ENCODE peak calls at places on chromosomes 7 and 10, in seven cellular contexts. One of them, this sample, is unnamed.

GRCh38 chr7:44082541-44083207 is 344 bp upstream of the POLM start:
- DNase-seq in SJSA1: peak
- DNase-seq in ACHN: peak
- DNase-seq in cardiac muscle cell: peak
- DNase-seq in B cell: peak
- DNase-seq in SW 1271: peak
- DNase-seq in HFF-Myc: peak
- DNase-seq in this sample: peak

GRCh38 chr7:112782498-112782897 is 7.7 kb downstream of the TMEM168 start:
- DNase-seq in SJSA1: no peak
- DNase-seq in ACHN: no peak
- DNase-seq in cardiac muscle cell: peak
- DNase-seq in B cell: no peak
- DNase-seq in SW 1271: no peak
- DNase-seq in HFF-Myc: no peak
- DNase-seq in this sample: no peak

GRCh38 chr10:103295391-103296044 is 18.6 kb downstream of the INA start:
- DNase-seq in SJSA1: no peak
- DNase-seq in ACHN: no peak
- DNase-seq in cardiac muscle cell: no peak
- DNase-seq in B cell: no peak
- DNase-seq in SW 1271: no peak
- DNase-seq in HFF-Myc: no peak
- DNase-seq in this sample: no peak

GRCh38 chr7:74526780-74527179 is 73.1 kb downstream of the GTF2IRD1 start:
- DNase-seq in SJSA1: no peak
- DNase-seq in ACHN: no peak
- DNase-seq in cardiac muscle cell: no peak
- DNase-seq in B cell: no peak
- DNase-seq in SW 1271: no peak
- DNase-seq in HFF-Myc: no peak
- DNase-seq in this sample: no peak

GRCh38 chr10:9786576-9786975 is 1231.1 kb upstream of the CELF2 start:
- DNase-seq in SJSA1: no peak
- DNase-seq in ACHN: no peak
- DNase-seq in cardiac muscle cell: no peak
- DNase-seq in B cell: no peak
- DNase-seq in SW 1271: no peak
- DNase-seq in HFF-Myc: no peak
- DNase-seq in this sample: no peak

GRCh38 chr10:14658331-14659122 is 116.2 kb downstream of the FAM107B start:
- DNase-seq in SJSA1: peak
- DNase-seq in ACHN: no peak
- DNase-seq in cardiac muscle cell: no peak
- DNase-seq in B cell: no peak
- DNase-seq in SW 1271: no peak
- DNase-seq in HFF-Myc: peak
- DNase-seq in this sample: no peak

GRCh38 chr10:104689547-104689946 is 48.5 kb downstream of the SORCS3 start:
- DNase-seq in SJSA1: no peak
- DNase-seq in ACHN: no peak
- DNase-seq in cardiac muscle cell: no peak
- DNase-seq in B cell: no peak
- DNase-seq in SW 1271: no peak
- DNase-seq in HFF-Myc: no peak
- DNase-seq in this sample: no peak

GRCh38 chr10:72260588-72261322 is 13.0 kb upstream of the DDIT4 start:
- DNase-seq in SJSA1: peak
- DNase-seq in ACHN: peak
- DNase-seq in cardiac muscle cell: peak
- DNase-seq in B cell: peak
- DNase-seq in SW 1271: no peak
- DNase-seq in HFF-Myc: no peak
- DNase-seq in this sample: peak

GRCh38 chr10:84298077-84298476 is 30.3 kb upstream of the CCSER2 start:
- DNase-seq in SJSA1: no peak
- DNase-seq in ACHN: no peak
- DNase-seq in cardiac muscle cell: no peak
- DNase-seq in B cell: no peak
- DNase-seq in SW 1271: no peak
- DNase-seq in HFF-Myc: no peak
- DNase-seq in this sample: no peak

GRCh38 chr10:101941871-101942270 is 98.3 kb upstream of the KCNIP2 start:
- DNase-seq in SJSA1: no peak
- DNase-seq in ACHN: peak
- DNase-seq in cardiac muscle cell: no peak
- DNase-seq in B cell: no peak
- DNase-seq in SW 1271: no peak
- DNase-seq in HFF-Myc: no peak
- DNase-seq in this sample: no peak

GRCh38 chr7:27123021-27123476 is 7.5 kb downstream of the HOXA4 start:
- DNase-seq in SJSA1: peak
- DNase-seq in ACHN: peak
- DNase-seq in cardiac muscle cell: no peak
- DNase-seq in B cell: no peak
- DNase-seq in SW 1271: no peak
- DNase-seq in HFF-Myc: no peak
- DNase-seq in this sample: no peak

GRCh38 chr7:24328050-24328449 is 44.1 kb downstream of the NPY start:
- DNase-seq in SJSA1: no peak
- DNase-seq in ACHN: no peak
- DNase-seq in cardiac muscle cell: no peak
- DNase-seq in B cell: no peak
- DNase-seq in SW 1271: no peak
- DNase-seq in HFF-Myc: no peak
- DNase-seq in this sample: no peak

GRCh38 chr10:13100349-13101294 is 659 bp downstream of the OPTN start:
- DNase-seq in SJSA1: peak
- DNase-seq in ACHN: peak
- DNase-seq in cardiac muscle cell: no peak
- DNase-seq in B cell: no peak
- DNase-seq in SW 1271: peak
- DNase-seq in HFF-Myc: no peak
- DNase-seq in this sample: no peak

GRCh38 chr7:33739286-33739685 is 166.1 kb upstream of the BMPER start:
- DNase-seq in SJSA1: no peak
- DNase-seq in ACHN: no peak
- DNase-seq in cardiac muscle cell: no peak
- DNase-seq in B cell: no peak
- DNase-seq in SW 1271: no peak
- DNase-seq in HFF-Myc: no peak
- DNase-seq in this sample: no peak

GRCh38 chr7:43639858-43640491 is 57.1 kb downstream of the STK17A start:
- DNase-seq in SJSA1: peak
- DNase-seq in ACHN: no peak
- DNase-seq in cardiac muscle cell: peak
- DNase-seq in B cell: no peak
- DNase-seq in SW 1271: peak
- DNase-seq in HFF-Myc: no peak
- DNase-seq in this sample: no peak

GRCh38 chr10:85547460-85548023 is 819.1 kb downstream of the GRID1 start:
- DNase-seq in SJSA1: no peak
- DNase-seq in ACHN: peak
- DNase-seq in cardiac muscle cell: no peak
- DNase-seq in B cell: no peak
- DNase-seq in SW 1271: no peak
- DNase-seq in HFF-Myc: no peak
- DNase-seq in this sample: no peak

GRCh38 chr10:30022590-30022989 is 36.8 kb downstream of the JCAD start:
- DNase-seq in SJSA1: no peak
- DNase-seq in ACHN: no peak
- DNase-seq in cardiac muscle cell: no peak
- DNase-seq in B cell: no peak
- DNase-seq in SW 1271: no peak
- DNase-seq in HFF-Myc: no peak
- DNase-seq in this sample: no peak

GRCh38 chr7:135274495-135275268 is 41.0 kb downstream of the STRA8 start:
- DNase-seq in SJSA1: peak
- DNase-seq in ACHN: peak
- DNase-seq in cardiac muscle cell: peak
- DNase-seq in B cell: peak
- DNase-seq in SW 1271: peak
- DNase-seq in HFF-Myc: peak
- DNase-seq in this sample: peak

This sample was measured in activated naive CD4-positive, alpha-beta T cell.